ENCODE peak calls at places on chromosomes 16 and 17, in six cellular contexts. W is progenitor cell of endocrine pancreas, A is choroid plexus epithelial cell, L is Caco-2, Y is bronchial epithelial cell, B is uterus. T is an unnamed sample.

GRCh38 chr17:73514146-73514863 is 129.9 kb downstream of the SDK2 start:
- DNase-seq in W (no peak), A (no peak), L (no peak), Y (no peak), B (no peak), T (no peak)

GRCh38 chr17:3802461-3803307 is 1.7 kb upstream of the ITGAE start:
- DNase-seq in W (no peak), A (peak; percentile 93), L (no peak), Y (peak; percentile 44), B (peak; percentile 82), T (no peak)

GRCh38 chr16:57826040-57826434 is 23.7 kb upstream of the KIFC3 start:
- DNase-seq in W (no peak), A (no peak), L (no peak), Y (no peak), B (no peak), T (no peak)

GRCh38 chr17:179066-179432 is 2.4 kb downstream of the DOC2B start:
- DNase-seq in W (no peak), A (no peak), L (no peak), Y (no peak), B (no peak), T (no peak)

GRCh38 chr16:65538945-65539344 is 417.1 kb upstream of the CDH11 start:
- DNase-seq in W (no peak), A (peak; percentile 34), L (no peak), Y (peak; percentile 38), B (no peak), T (no peak)

GRCh38 chr17:3761061-3761917 is 37.6 kb downstream of the HASPIN start:
- DNase-seq in W (no peak), A (no peak), L (no peak), Y (no peak), B (no peak), T (no peak)

GRCh38 chr16:68823401-68823800 is 19.9 kb upstream of the TANGO6 start:
- DNase-seq in W (no peak), A (peak; percentile 92), L (peak; percentile 43), Y (peak; percentile 35), B (no peak), T (no peak)

GRCh38 chr16:64829678-64830077 is 292.2 kb downstream of the CDH11 start:
- DNase-seq in W (no peak), A (no peak), L (no peak), Y (peak; percentile 2), B (no peak), T (no peak)

GRCh38 chr17:66114609-66115008 is 77.3 kb downstream of the CEP112 start:
- DNase-seq in W (no peak), A (no peak), L (no peak), Y (no peak), B (no peak), T (no peak)

GRCh38 chr16:66266436-66267286 is 99.8 kb upstream of the CDH5 start:
- DNase-seq in W (no peak), A (peak; percentile 87), L (no peak), Y (no peak), B (peak; percentile 78), T (no peak)

GRCh38 chr16:83802559-83802958 is 5.2 kb upstream of the HSBP1 start:
- DNase-seq in W (no peak), A (no peak), L (no peak), Y (no peak), B (no peak), T (no peak)

DNA sequence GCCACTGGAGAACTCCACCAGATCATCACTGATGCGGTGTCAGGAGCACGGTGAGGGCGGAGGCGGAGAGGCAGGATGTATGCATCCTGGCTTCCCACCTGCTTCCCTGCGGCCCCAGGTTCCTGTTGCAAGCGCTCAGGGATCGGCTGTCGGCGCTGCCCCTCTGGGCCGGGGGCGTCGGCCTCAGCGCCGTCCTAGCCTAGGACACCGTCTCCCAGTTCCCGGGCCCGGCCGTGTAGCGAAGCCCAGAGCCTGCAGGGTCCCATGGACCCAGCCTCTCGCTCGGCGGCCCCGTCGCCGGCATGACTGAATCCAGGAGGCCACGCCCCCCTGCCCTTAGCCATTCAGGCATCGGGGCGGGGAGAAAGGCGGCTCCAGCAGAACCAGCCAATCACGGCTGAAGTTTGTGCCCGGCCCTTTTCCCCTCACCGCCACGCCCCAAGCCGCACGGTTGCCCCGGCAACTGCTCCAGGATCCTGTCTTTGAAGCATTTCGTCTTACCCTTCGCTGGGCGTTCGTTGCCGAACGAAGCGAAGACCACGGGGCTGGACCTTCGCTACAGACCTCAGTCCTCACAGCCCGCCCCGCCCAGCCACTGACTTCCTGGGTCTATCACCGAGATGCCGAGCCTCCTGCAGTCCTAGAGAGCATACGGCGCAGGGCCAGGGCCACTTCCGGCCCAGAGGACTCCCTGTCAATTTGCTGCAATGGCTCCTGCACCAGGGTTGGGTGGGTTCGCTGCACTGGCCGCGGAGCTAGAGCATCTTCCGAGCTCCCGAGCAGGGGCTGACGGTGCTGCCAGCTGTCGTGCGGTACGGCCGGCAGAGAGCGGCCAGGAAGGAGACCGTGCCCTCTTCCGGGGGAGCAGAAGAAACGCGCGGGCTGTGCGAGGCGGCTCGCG is 10.6 kb upstream of the ZNF213 start:
- DNase-seq in W (peak; percentile 91), A (peak; percentile 95), L (peak; percentile 96), Y (peak; percentile 84), B (peak; percentile 94), T (peak; percentile 97)
- TF ChIP-seq CTCF in W (peak; percentile 41), A (peak; percentile 46), L (peak; percentile 29), Y (peak; percentile 43), B (no peak), T (peak; percentile 20)

DNA sequence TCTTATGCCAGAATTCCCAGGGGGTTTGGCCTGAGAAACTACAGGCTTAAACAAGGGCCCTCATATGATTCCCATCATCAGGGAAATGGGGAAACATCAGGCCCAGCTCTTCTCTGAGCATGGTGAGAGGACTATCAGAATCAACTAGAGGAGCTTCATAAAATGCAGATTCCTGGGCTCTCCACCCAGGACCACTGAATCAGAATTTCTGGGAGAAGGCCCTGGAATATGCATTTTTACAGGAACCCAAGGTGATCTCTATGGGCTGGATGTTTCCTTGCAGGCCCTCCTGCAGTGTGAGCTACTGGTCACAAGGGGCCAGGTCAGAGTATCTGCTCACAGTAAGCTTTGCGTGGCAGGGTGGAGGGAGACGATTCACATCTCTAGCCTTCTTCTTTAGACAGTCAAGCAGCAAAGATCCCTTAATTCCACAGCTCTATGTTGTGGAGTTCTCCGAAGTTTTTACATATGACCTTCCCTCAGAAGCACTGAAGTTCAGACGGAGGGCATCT is 38.8 kb upstream of the HOXB13 start:
- DNase-seq in W (no peak), A (no peak), L (peak; percentile 34), Y (no peak), B (no peak), T (no peak)
- TF ChIP-seq CTCF in W (no peak), A (no peak), L (peak; percentile 63), Y (no peak), B (no peak), T (no peak)

GRCh38 chr16:88309905-88310259 is 72.9 kb upstream of the ZNF469 start:
- DNase-seq in W (no peak), A (no peak), L (peak; percentile 51), Y (no peak), B (no peak), T (no peak)
- TF ChIP-seq CTCF in W (no peak), A (peak; percentile 28), L (peak; percentile 58), Y (peak; percentile 33), B (no peak), T (no peak)

GRCh38 chr16:82671743-82672142 is 45.0 kb downstream of the CDH13 start:
- DNase-seq in W (no peak), A (no peak), L (peak; percentile 34), Y (no peak), B (no peak), T (no peak)
- TF ChIP-seq CTCF in W (peak; percentile 38), A (peak; percentile 60), L (peak; percentile 33), Y (peak; percentile 35), B (peak; percentile 19), T (peak; percentile 19)

DNA sequence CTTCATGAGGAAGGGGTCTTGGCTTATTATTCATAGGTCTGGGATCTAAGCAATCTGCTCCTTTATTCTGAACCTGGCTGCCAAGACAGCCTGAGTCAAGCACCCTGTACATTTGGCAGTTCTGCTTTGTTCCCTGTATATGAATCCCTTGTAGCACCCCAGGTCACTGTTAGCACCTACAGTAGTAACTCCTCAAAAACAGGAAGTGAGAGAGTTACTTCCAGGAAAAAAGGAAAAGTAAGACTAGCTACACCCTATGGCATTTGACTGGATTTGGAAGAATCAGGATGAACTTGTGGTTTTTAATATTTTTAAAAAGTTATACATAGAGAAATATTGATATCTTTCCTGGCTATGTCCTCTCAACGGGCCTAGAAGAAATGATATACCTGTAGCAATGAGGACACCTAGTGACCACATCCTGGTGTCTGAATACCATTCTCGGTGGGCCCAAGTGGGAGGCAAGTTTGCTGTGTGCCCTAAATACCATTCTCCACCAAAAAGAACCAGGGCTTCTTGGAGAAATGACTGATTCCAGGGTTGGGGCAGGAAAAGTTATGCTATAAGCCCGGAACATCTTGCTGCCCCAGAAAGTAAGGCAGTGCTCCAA is 9.9 kb downstream of the ANKRD40 start:
- DNase-seq in W (no peak), A (no peak), L (peak; percentile 69), Y (no peak), B (no peak), T (no peak)
- TF ChIP-seq CTCF in W (no peak), A (no peak), L (peak; percentile 66), Y (no peak), B (no peak), T (no peak)

GRCh38 chr16:48113471-48113870 is 42.3 kb downstream of the ABCC12 start:
- DNase-seq in W (peak; percentile 16), A (no peak), L (peak; percentile 15), Y (peak; percentile 25), B (no peak), T (no peak)
- TF ChIP-seq CTCF in W (peak; percentile 52), A (peak; percentile 46), L (peak; percentile 46), Y (peak; percentile 49), B (no peak), T (peak; percentile 42)

DNA sequence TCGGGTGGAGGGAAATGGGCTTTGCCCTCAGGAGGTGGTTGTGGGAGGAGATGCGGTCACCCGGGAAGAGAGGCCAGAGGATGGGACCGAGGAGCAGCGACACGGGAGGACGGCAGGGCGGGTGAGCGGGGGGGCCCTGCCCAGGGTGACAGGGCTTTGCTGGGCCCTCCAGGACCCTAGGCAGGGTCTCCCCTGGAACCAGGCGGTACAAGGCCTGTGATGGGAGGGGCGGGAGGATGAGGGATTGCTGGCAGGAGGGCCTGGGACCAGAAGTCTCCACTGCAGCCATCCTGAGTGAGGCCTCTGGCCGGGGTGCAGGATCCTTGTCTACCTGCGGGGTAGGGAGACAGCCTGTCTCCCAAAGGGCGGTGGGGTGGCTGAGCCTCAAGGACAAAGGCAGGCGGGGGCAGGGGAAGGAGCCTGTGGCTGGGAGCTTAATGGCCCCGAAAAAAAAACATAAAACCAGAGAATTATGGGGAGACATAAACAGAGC is 66.9 kb downstream of the SREBF1 start:
- DNase-seq in W (no peak), A (no peak), L (no peak), Y (no peak), B (no peak), T (no peak)
- TF ChIP-seq CTCF in W (no peak), A (no peak), L (no peak), Y (no peak), B (no peak), T (no peak)

T was measured in GM10248.